ENCODE peak calls at places on chromosomes 5 and 9, in four cellular contexts. L, R, O and Y are unnamed samples.

GRCh38 chr5:95857185-95857945 is 34.8 kb upstream of the GLRX start:
- DNase-seq in L (peak; percentile 91), R (peak; percentile 71), O (no peak), Y (no peak)

GRCh38 chr5:172723508-172723907 is 47.5 kb downstream of the DUSP1 start:
- DNase-seq in L (no peak), R (no peak), O (no peak), Y (no peak)

GRCh38 chr9:125743687-125744428 is 3.3 kb upstream of the PBX3 start:
- DNase-seq in L (no peak), R (no peak), O (no peak), Y (no peak)

GRCh38 chr9:13791816-13792215 is 512.3 kb upstream of the MPDZ start:
- DNase-seq in L (no peak), R (no peak), O (no peak), Y (no peak)

GRCh38 chr9:30075451-30076199 is 2308.8 kb upstream of the ACO1 start:
- DNase-seq in L (no peak), R (no peak), O (peak; percentile 89), Y (no peak)

GRCh38 chr5:137902389-137903133 is 13.3 kb downstream of the PKD2L2 start:
- DNase-seq in L (no peak), R (no peak), O (no peak), Y (no peak)

GRCh38 chr9:89878687-89879086 is 273.9 kb downstream of the GADD45G start:
- DNase-seq in L (no peak), R (peak; percentile 0), O (no peak), Y (no peak)

GRCh38 chr5:88281322-88281721 is 12.7 kb upstream of the TMEM161B start:
- DNase-seq in L (no peak), R (no peak), O (no peak), Y (no peak)

GRCh38 chr5:157456301-157456700 is 3.7 kb upstream of the NIPAL4 start:
- DNase-seq in L (no peak), R (no peak), O (no peak), Y (no peak)

GRCh38 chr9:129609486-129610192 is 11.3 kb downstream of the C9orf50 start:
- DNase-seq in L (no peak), R (peak; percentile 55), O (no peak), Y (peak; percentile 71)

GRCh38 chr5:52837068-52837467 is 49.4 kb downstream of the ITGA1 start:
- DNase-seq in L (peak; percentile 73), R (no peak), O (no peak), Y (no peak)

GRCh38 chr9:134243778-134244467 is 79.6 kb upstream of the RNU6ATAC start:
- DNase-seq in L (peak; percentile 59), R (no peak), O (peak; percentile 42), Y (no peak)

GRCh38 chr5:40775085-40775845 is 19.5 kb upstream of the TTC33 start:
- DNase-seq in L (no peak), R (no peak), O (no peak), Y (no peak)

GRCh38 chr5:123549256-123549904 is 37.4 kb downstream of the CSNK1G3 start:
- DNase-seq in L (no peak), R (peak; percentile 7), O (peak; percentile 85), Y (no peak)

GRCh38 chr9:71858812-71859211 is 52.2 kb downstream of the ABHD17B start:
- DNase-seq in L (peak; percentile 40), R (no peak), O (peak; percentile 36), Y (no peak)

GRCh38 chr9:124733964-124734740 is 37.0 kb downstream of the NR6A1 start:
- DNase-seq in L (no peak), R (peak; percentile 23), O (no peak), Y (no peak)

GRCh38 chr5:29994519-29994918 is 1199.0 kb upstream of the CDH6 start:
- DNase-seq in L (no peak), R (no peak), O (no peak), Y (no peak)

GRCh38 chr5:74595143-74595915 is 45.2 kb downstream of the ENC1 start:
- DNase-seq in L (peak; percentile 81), R (peak; percentile 62), O (no peak), Y (peak; percentile 17)

GRCh38 chr5:141654298-141654697 is 3.1 kb upstream of the FCHSD1 start:
- DNase-seq in L (peak; percentile 91), R (no peak), O (no peak), Y (no peak)

GRCh38 chr5:14593326-14594036 is 11.9 kb downstream of the OTULINL start:
- DNase-seq in L (peak; percentile 41), R (no peak), O (no peak), Y (no peak)

GRCh38 chr9:19741178-19741577 is 47.7 kb downstream of the SLC24A2 start:
- DNase-seq in L (no peak), R (no peak), O (no peak), Y (no peak)

GRCh38 chr9:72979405-72980100 is 26.7 kb upstream of the ALDH1A1 start:
- DNase-seq in L (no peak), R (no peak), O (no peak), Y (no peak)

GRCh38 chr5:117682416-117682815 is 1107.8 kb upstream of the SEMA6A start:
- DNase-seq in L (peak; percentile 5), R (no peak), O (no peak), Y (no peak)

GRCh38 chr5:11878846-11879245 is 25.4 kb downstream of the CTNND2 start:
- DNase-seq in L (no peak), R (no peak), O (no peak), Y (no peak)

GRCh38 chr5:6604946-6605345 is 27.9 kb downstream of the NSUN2 start:
- DNase-seq in L (no peak), R (no peak), O (no peak), Y (no peak)

GRCh38 chr5:6604341-6604740 is 28.5 kb downstream of the NSUN2 start:
- DNase-seq in L (no peak), R (no peak), O (no peak), Y (no peak)

GRCh38 chr5:6602441-6602840 is 30.4 kb downstream of the NSUN2 start:
- DNase-seq in L (no peak), R (no peak), O (no peak), Y (no peak)

GRCh38 chr5:6601271-6601670 is 31.6 kb downstream of the NSUN2 start:
- DNase-seq in L (no peak), R (no peak), O (no peak), Y (no peak)

DNA sequence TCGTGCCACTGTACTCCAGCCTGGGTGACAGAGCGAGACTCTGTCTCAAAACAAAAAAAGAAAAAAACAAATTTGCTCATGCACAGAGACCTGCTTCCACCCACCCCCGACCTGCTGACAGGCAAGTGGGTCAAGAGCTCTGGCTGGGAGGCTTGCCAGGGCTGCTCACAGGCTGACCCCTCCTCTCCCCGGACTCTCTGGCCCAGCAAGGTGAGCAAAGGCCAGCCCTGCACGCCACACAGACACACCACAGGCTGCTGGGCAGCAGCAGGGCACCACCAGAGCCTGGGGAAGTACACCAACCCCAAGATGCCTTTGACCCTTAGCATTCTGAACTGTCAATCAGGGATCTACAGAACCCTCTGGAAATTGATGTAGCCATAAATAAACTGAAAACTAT is 29.2 kb downstream of the NSUN2 start:
- DNase-seq in L (no peak), R (no peak), O (no peak), Y (no peak)
- TF ChIP-seq CHD1 in L (no peak), R (no peak), O (no peak), Y (no peak)

GRCh38 chr5:139600336-139600949 is 39.3 kb downstream of the UBE2D2 start:
- DNase-seq in L (peak; percentile 86), R (no peak), O (no peak), Y (no peak)
- TF ChIP-seq CHD1 in L (no peak), R (no peak), O (no peak), Y (no peak)

GRCh38 chr5:3384531-3384930 is 211.1 kb upstream of the IRX1 start:
- DNase-seq in L (no peak), R (no peak), O (no peak), Y (no peak)

GRCh38 chr5:3381206-3381825 is 214.3 kb upstream of the IRX1 start:
- DNase-seq in L (no peak), R (no peak), O (no peak), Y (no peak)

GRCh38 chr5:3380689-3381088 is 214.9 kb upstream of the IRX1 start:
- DNase-seq in L (no peak), R (no peak), O (no peak), Y (no peak)

GRCh38 chr5:3382782-3383181 is 212.8 kb upstream of the IRX1 start:
- DNase-seq in L (no peak), R (no peak), O (no peak), Y (no peak)

GRCh38 chr5:3382151-3382550 is 213.5 kb upstream of the IRX1 start:
- DNase-seq in L (no peak), R (no peak), O (no peak), Y (no peak)
- TF ChIP-seq CHD1 in L (no peak), R (no peak), O (no peak), Y (no peak)

DNA sequence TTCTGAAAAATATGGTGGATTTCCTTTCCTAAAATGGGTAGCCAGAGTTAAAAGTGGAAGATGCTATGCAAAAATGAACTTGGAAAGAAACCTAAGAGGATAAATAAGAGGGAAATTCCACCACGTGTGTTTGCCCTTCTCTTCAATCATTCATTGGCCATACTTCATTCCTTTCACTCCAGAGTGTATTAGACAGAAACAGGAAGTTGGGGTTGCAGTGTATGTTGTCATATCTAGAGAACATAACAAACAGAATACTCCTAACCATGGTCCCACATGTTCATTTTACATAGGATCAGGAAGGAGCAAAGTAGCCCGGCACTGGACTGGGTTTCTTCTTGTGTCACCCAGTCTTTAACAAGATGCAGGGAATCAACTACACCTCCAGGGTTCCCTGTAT is 7.6 kb upstream of the GPBP1 start:
- DNase-seq in L (no peak), R (peak; percentile 18), O (no peak), Y (no peak)
- TF ChIP-seq CHD1 in L (no peak), R (no peak), O (no peak), Y (no peak)

DNA sequence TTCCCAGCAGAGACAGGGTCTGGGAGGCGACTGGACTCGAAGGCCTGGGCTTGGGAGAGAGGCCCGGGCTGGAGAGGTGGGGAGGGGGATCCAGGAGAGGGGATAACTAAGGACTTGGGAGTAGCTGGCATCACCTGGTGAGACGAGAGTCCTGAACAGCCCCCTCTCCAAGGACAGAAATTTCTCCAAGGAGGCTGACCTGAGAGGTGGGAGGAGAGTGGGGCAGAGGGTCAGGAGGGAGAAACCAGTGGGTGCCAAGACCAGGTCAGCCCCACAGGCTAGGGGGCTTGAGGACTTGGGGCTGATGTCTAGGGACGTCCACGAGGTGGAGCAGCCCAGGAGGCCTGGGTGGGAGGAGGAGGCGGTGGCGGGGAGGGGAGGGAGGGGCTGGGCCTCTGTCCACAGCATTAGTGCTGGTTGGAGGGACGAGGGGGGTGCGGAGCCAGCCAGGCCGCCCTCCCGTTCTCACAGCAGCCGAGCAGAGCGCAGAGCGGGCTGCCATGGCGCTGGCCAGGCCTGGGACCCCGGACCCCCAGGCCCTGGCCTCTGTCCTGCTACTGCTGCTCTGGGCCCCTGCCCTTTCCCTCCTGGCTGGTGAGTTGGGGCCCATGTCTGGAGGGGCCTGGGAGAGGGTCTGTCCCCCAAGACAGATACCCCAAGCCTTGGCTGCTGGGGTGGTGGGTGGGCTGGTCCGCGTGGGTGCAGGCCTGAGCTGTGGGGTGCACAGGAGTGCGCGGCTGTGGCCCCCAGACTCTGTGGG is at the start of gene CRB2:
- DNase-seq in L (no peak), R (peak; percentile 81), O (no peak), Y (peak; percentile 58)
- TF ChIP-seq CHD1 in L (no peak), R (no peak), O (no peak), Y (no peak)

DNA sequence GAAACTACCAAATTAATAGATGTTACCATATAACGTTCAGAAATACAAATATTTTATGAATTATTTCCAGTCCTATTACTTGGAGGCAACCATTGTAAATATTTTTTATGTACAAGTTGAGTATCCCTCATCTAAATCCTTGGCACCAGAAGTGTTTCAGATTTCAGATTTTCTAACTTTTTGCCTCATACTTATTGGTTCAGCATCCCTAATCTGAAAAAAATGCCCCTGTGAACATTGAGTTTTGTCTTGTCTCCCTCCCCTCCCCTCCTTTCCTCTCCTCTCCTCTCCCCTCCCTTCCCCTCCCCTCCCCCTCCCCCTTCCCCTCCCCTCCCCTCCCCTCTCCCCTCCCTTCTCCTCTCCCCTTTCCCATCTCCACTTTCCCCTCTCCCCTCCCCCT is 40.6 kb downstream of the UBAP1 start:
- DNase-seq in L (no peak), R (no peak), O (no peak), Y (no peak)
- TF ChIP-seq CHD1 in L (no peak), R (no peak), O (no peak), Y (no peak)